ENCODE peak calls at places on chromosome 5, in nine cellular contexts. One of them, this sample, is unnamed.

GRCh38 chr5:40677456-40677855 is 2.3 kb upstream of the PTGER4 start:
- DNase-seq in cardiac muscle cell: no peak
- DNase-seq in lower lobe of right lung: no peak
- DNase-seq in Caco-2: no peak
- DNase-seq in fibroblast of lung: peak
- DNase-seq in body of pancreas: no peak
- DNase-seq in Peyer's patch: no peak
- DNase-seq in IMR-90: no peak
- DNase-seq in tibial artery: no peak
- DNase-seq in this sample: no peak

GRCh38 chr5:172782169-172783039 is 11.4 kb upstream of the DUSP1 start:
- DNase-seq in tibial artery: no peak
- DNase-seq in lower lobe of right lung: no peak
- DNase-seq in fibroblast of lung: peak
- DNase-seq in body of pancreas: no peak
- DNase-seq in IMR-90: peak
- DNase-seq in cardiac muscle cell: peak
- DNase-seq in Peyer's patch: no peak
- DNase-seq in Caco-2: no peak
- DNase-seq in this sample: peak

GRCh38 chr5:112614285-112614684 is 123.4 kb upstream of the APC start:
- DNase-seq in body of pancreas: no peak
- DNase-seq in Caco-2: no peak
- DNase-seq in Peyer's patch: no peak
- DNase-seq in IMR-90: no peak
- DNase-seq in cardiac muscle cell: no peak
- DNase-seq in fibroblast of lung: no peak
- DNase-seq in tibial artery: no peak
- DNase-seq in lower lobe of right lung: no peak
- DNase-seq in this sample: peak

GRCh38 chr5:1507016-1507375 is 16.8 kb downstream of the LPCAT1 start:
- DNase-seq in fibroblast of lung: no peak
- DNase-seq in tibial artery: no peak
- DNase-seq in lower lobe of right lung: no peak
- DNase-seq in Peyer's patch: no peak
- DNase-seq in Caco-2: no peak
- DNase-seq in body of pancreas: no peak
- DNase-seq in IMR-90: no peak
- DNase-seq in cardiac muscle cell: no peak
- DNase-seq in this sample: no peak

GRCh38 chr5:121982500-121983261 is 20.9 kb downstream of the SRFBP1 start:
- DNase-seq in IMR-90: peak
- DNase-seq in body of pancreas: no peak
- DNase-seq in Caco-2: no peak
- DNase-seq in fibroblast of lung: no peak
- DNase-seq in Peyer's patch: no peak
- DNase-seq in cardiac muscle cell: no peak
- DNase-seq in lower lobe of right lung: no peak
- DNase-seq in tibial artery: no peak
- DNase-seq in this sample: peak

GRCh38 chr5:172049226-172049796 is 42.9 kb upstream of the FBXW11 start:
- DNase-seq in Caco-2: no peak
- DNase-seq in tibial artery: no peak
- DNase-seq in cardiac muscle cell: no peak
- DNase-seq in Peyer's patch: no peak
- DNase-seq in IMR-90: no peak
- DNase-seq in lower lobe of right lung: no peak
- DNase-seq in body of pancreas: no peak
- DNase-seq in fibroblast of lung: no peak
- DNase-seq in this sample: no peak

GRCh38 chr5:171975262-171975876 is 31.1 kb downstream of the FBXW11 start:
- DNase-seq in Peyer's patch: no peak
- DNase-seq in body of pancreas: no peak
- DNase-seq in Caco-2: no peak
- DNase-seq in lower lobe of right lung: no peak
- DNase-seq in fibroblast of lung: no peak
- DNase-seq in tibial artery: no peak
- DNase-seq in IMR-90: peak
- DNase-seq in cardiac muscle cell: peak
- DNase-seq in this sample: no peak

GRCh38 chr5:109703827-109704226 is 14.1 kb downstream of the MAN2A1 start:
- DNase-seq in cardiac muscle cell: no peak
- DNase-seq in tibial artery: no peak
- DNase-seq in body of pancreas: no peak
- DNase-seq in fibroblast of lung: peak
- DNase-seq in Peyer's patch: no peak
- DNase-seq in IMR-90: peak
- DNase-seq in lower lobe of right lung: no peak
- DNase-seq in Caco-2: no peak
- DNase-seq in this sample: no peak

GRCh38 chr5:153209016-153209415 is 281.5 kb upstream of the GRIA1 start:
- DNase-seq in lower lobe of right lung: no peak
- DNase-seq in IMR-90: no peak
- DNase-seq in body of pancreas: no peak
- DNase-seq in Peyer's patch: no peak
- DNase-seq in cardiac muscle cell: no peak
- DNase-seq in tibial artery: no peak
- DNase-seq in fibroblast of lung: no peak
- DNase-seq in Caco-2: no peak
- DNase-seq in this sample: peak

GRCh38 chr5:179270581-179271300 is 74.5 kb downstream of the ADAMTS2 start:
- DNase-seq in body of pancreas: no peak
- DNase-seq in Caco-2: peak
- DNase-seq in IMR-90: peak
- DNase-seq in fibroblast of lung: peak
- DNase-seq in tibial artery: peak
- DNase-seq in lower lobe of right lung: peak
- DNase-seq in cardiac muscle cell: peak
- DNase-seq in Peyer's patch: peak
- DNase-seq in this sample: no peak

GRCh38 chr5:131812371-131813160 is 15.7 kb upstream of the FNIP1 start:
- DNase-seq in IMR-90: no peak
- DNase-seq in cardiac muscle cell: peak
- DNase-seq in fibroblast of lung: no peak
- DNase-seq in body of pancreas: no peak
- DNase-seq in Caco-2: no peak
- DNase-seq in tibial artery: no peak
- DNase-seq in lower lobe of right lung: no peak
- DNase-seq in Peyer's patch: no peak
- DNase-seq in this sample: peak

GRCh38 chr5:56329652-56330051 is 96.5 kb upstream of the ANKRD55 start:
- DNase-seq in body of pancreas: no peak
- DNase-seq in lower lobe of right lung: no peak
- DNase-seq in IMR-90: no peak
- DNase-seq in fibroblast of lung: no peak
- DNase-seq in cardiac muscle cell: no peak
- DNase-seq in tibial artery: no peak
- DNase-seq in Caco-2: no peak
- DNase-seq in Peyer's patch: no peak
- DNase-seq in this sample: peak

GRCh38 chr5:5700549-5700948 is 278.1 kb downstream of the ICE1 start:
- DNase-seq in lower lobe of right lung: no peak
- DNase-seq in fibroblast of lung: no peak
- DNase-seq in Caco-2: no peak
- DNase-seq in cardiac muscle cell: peak
- DNase-seq in body of pancreas: no peak
- DNase-seq in tibial artery: no peak
- DNase-seq in IMR-90: no peak
- DNase-seq in Peyer's patch: no peak
- DNase-seq in this sample: no peak

DNA sequence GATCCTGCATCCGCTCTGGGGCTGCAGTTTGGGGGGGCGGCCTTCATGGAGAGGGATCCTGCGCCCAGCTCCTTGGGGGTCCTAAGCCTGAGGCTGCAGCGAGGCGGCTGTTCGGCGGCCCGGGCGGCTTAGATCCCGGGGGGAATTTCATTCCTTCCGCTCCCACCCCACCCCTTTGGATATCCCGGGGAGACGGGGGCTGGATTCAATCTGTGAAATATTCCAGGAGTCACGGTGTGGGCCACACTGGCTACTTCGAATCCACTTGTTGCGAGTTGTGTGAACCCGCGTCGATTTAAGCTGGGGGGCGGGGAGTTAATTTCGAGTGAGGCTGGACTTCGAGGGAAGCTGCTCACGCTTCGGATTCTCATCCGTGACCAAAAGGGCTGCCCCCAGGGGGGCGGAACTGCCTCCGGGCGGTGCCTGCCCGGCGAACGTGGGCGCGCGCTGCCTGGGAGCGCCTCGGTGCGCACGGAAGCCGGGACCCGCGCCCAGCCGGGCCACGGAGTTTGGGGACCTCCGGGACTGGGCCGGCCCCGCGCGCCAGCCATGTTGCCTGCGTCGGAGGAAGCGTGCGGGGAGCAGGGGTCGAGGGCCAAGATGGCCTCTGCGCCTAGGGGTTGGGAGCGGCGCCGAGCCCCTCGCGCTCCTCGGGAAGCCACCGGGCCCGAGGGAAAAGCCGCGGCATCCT is 790 bp downstream of the OCLN start:
- DNase-seq in Peyer's patch: peak
- DNase-seq in fibroblast of lung: peak
- DNase-seq in tibial artery: no peak
- DNase-seq in Caco-2: peak
- DNase-seq in cardiac muscle cell: peak
- DNase-seq in IMR-90: no peak
- DNase-seq in body of pancreas: peak
- DNase-seq in lower lobe of right lung: peak
- DNase-seq in this sample: peak
- H3K4me3 ChIP-seq in Peyer's patch: peak
- H3K4me3 ChIP-seq in fibroblast of lung: peak
- H3K4me3 ChIP-seq in tibial artery: peak
- H3K4me3 ChIP-seq in Caco-2: peak
- H3K4me3 ChIP-seq in cardiac muscle cell: peak
- H3K4me3 ChIP-seq in IMR-90: peak
- H3K4me3 ChIP-seq in body of pancreas: peak
- H3K4me3 ChIP-seq in lower lobe of right lung: peak
- H3K4me3 ChIP-seq in this sample: peak

DNA sequence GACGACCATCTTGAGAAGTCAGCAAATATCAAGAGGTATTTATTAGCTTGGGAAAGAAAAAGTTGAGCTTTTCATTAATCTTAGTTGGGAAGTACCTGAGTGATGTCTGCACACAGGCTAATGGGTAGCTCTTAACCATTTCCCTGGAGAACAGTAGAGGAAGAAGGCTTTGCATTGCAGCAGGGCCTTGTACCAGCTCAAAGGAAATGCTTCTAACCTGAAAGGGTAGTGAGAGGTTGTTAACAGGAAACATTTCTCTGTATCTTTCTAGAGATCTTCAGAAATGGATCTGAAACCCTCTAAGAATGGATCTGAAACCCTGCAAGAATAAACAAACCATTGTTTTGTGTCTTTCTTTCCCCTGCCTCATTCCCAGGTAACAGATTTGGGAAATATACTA is 393.3 kb downstream of the PLK2 start:
- DNase-seq in fibroblast of lung: no peak
- DNase-seq in lower lobe of right lung: no peak
- DNase-seq in Peyer's patch: no peak
- DNase-seq in cardiac muscle cell: no peak
- DNase-seq in tibial artery: no peak
- DNase-seq in Caco-2: no peak
- DNase-seq in IMR-90: no peak
- DNase-seq in body of pancreas: no peak
- DNase-seq in this sample: no peak
- H3K4me3 ChIP-seq in fibroblast of lung: no peak
- H3K4me3 ChIP-seq in lower lobe of right lung: no peak
- H3K4me3 ChIP-seq in Peyer's patch: no peak
- H3K4me3 ChIP-seq in cardiac muscle cell: no peak
- H3K4me3 ChIP-seq in tibial artery: no peak
- H3K4me3 ChIP-seq in Caco-2: no peak
- H3K4me3 ChIP-seq in IMR-90: no peak
- H3K4me3 ChIP-seq in body of pancreas: no peak
- H3K4me3 ChIP-seq in this sample: no peak

DNA sequence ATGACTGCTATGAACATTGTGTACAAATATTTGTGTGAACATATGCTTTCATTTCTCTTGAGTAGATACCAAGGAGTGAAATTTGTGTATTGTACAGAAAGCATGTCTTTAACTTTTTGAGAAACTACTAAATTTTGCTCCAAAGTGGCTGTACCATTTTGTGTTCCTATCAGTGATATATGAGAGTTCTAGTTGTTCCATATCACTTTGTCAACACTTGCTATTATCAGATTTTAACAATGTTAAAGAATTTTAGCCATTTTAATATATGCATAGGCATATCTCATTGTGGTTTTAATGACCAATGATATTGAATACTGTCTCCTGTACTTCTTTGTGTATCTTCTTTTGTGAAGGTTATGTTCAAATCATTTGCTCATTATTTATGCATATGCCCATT is 142.9 kb upstream of the NR3C1 start:
- DNase-seq in Caco-2: no peak
- DNase-seq in tibial artery: no peak
- DNase-seq in Peyer's patch: no peak
- DNase-seq in body of pancreas: no peak
- DNase-seq in lower lobe of right lung: no peak
- DNase-seq in fibroblast of lung: no peak
- DNase-seq in IMR-90: no peak
- DNase-seq in cardiac muscle cell: no peak
- DNase-seq in this sample: no peak
- H3K4me3 ChIP-seq in Caco-2: no peak
- H3K4me3 ChIP-seq in tibial artery: no peak
- H3K4me3 ChIP-seq in Peyer's patch: no peak
- H3K4me3 ChIP-seq in body of pancreas: no peak
- H3K4me3 ChIP-seq in lower lobe of right lung: no peak
- H3K4me3 ChIP-seq in fibroblast of lung: no peak
- H3K4me3 ChIP-seq in IMR-90: no peak
- H3K4me3 ChIP-seq in cardiac muscle cell: no peak
- H3K4me3 ChIP-seq in this sample: no peak

GRCh38 chr5:74340476-74340875 is 300.1 kb downstream of the ENC1 start:
- DNase-seq in body of pancreas: no peak
- DNase-seq in Caco-2: no peak
- DNase-seq in tibial artery: no peak
- DNase-seq in Peyer's patch: no peak
- DNase-seq in cardiac muscle cell: no peak
- DNase-seq in IMR-90: no peak
- DNase-seq in lower lobe of right lung: no peak
- DNase-seq in fibroblast of lung: no peak
- DNase-seq in this sample: no peak

GRCh38 chr5:74341221-74341620 is 299.3 kb downstream of the ENC1 start:
- DNase-seq in IMR-90: no peak
- DNase-seq in tibial artery: no peak
- DNase-seq in Peyer's patch: no peak
- DNase-seq in cardiac muscle cell: no peak
- DNase-seq in body of pancreas: no peak
- DNase-seq in lower lobe of right lung: no peak
- DNase-seq in Caco-2: no peak
- DNase-seq in fibroblast of lung: no peak
- DNase-seq in this sample: no peak

GRCh38 chr5:74342189-74342588 is 298.3 kb downstream of the ENC1 start:
- DNase-seq in Peyer's patch: no peak
- DNase-seq in lower lobe of right lung: no peak
- DNase-seq in fibroblast of lung: no peak
- DNase-seq in cardiac muscle cell: no peak
- DNase-seq in Caco-2: no peak
- DNase-seq in tibial artery: no peak
- DNase-seq in body of pancreas: no peak
- DNase-seq in IMR-90: no peak
- DNase-seq in this sample: no peak

GRCh38 chr5:74338101-74338388 is 302.5 kb downstream of the ENC1 start:
- DNase-seq in IMR-90: no peak
- DNase-seq in lower lobe of right lung: no peak
- DNase-seq in Caco-2: no peak
- DNase-seq in fibroblast of lung: no peak
- DNase-seq in tibial artery: no peak
- DNase-seq in body of pancreas: no peak
- DNase-seq in Peyer's patch: no peak
- DNase-seq in cardiac muscle cell: no peak
- DNase-seq in this sample: no peak

GRCh38 chr5:74342948-74343682 is 297.4 kb downstream of the ENC1 start:
- DNase-seq in cardiac muscle cell: peak
- DNase-seq in Peyer's patch: no peak
- DNase-seq in IMR-90: peak
- DNase-seq in fibroblast of lung: no peak
- DNase-seq in Caco-2: no peak
- DNase-seq in tibial artery: no peak
- DNase-seq in body of pancreas: no peak
- DNase-seq in lower lobe of right lung: no peak
- DNase-seq in this sample: peak
- H3K4me3 ChIP-seq in cardiac muscle cell: no peak
- H3K4me3 ChIP-seq in Peyer's patch: no peak
- H3K4me3 ChIP-seq in IMR-90: no peak
- H3K4me3 ChIP-seq in fibroblast of lung: no peak
- H3K4me3 ChIP-seq in Caco-2: no peak
- H3K4me3 ChIP-seq in tibial artery: no peak
- H3K4me3 ChIP-seq in body of pancreas: no peak
- H3K4me3 ChIP-seq in lower lobe of right lung: no peak
- H3K4me3 ChIP-seq in this sample: no peak